ENCODE peak calls at places on chromosomes 12 and 14, in ten cellular contexts. One of them, this sample, is unnamed.

GRCh38 chr14:68309631-68310030 is 483.2 kb downstream of the ZFP36L1 start:
- DNase-seq in kidney epithelial cell: no peak
- DNase-seq in foreskin fibroblast: no peak
- DNase-seq in EL: peak; percentile 34
- DNase-seq in stimulated activated naive CD4-positive, alpha-beta T cell treated with Interleukin-2 at 50 U/mL for 16 hours: no peak
- DNase-seq in frontal cortex: no peak
- DNase-seq in omental fat pad: no peak
- DNase-seq in adrenal gland: no peak
- DNase-seq in activated naive CD4-positive, alpha-beta T cell: no peak
- DNase-seq in AG08396: no peak
- DNase-seq in this sample: no peak

GRCh38 chr14:75430106-75430505 is 2.3 kb downstream of the JDP2 start:
- DNase-seq in activated naive CD4-positive, alpha-beta T cell: no peak
- DNase-seq in foreskin fibroblast: peak; percentile 59
- DNase-seq in AG08396: peak; percentile 65
- DNase-seq in omental fat pad: no peak
- DNase-seq in kidney epithelial cell: no peak
- DNase-seq in frontal cortex: no peak
- DNase-seq in adrenal gland: no peak
- DNase-seq in stimulated activated naive CD4-positive, alpha-beta T cell treated with Interleukin-2 at 50 U/mL for 16 hours: no peak
- DNase-seq in EL: no peak
- DNase-seq in this sample: peak; percentile 45

GRCh38 chr12:103791350-103791920 is 49.6 kb downstream of the NT5DC3 start:
- DNase-seq in frontal cortex: no peak
- DNase-seq in kidney epithelial cell: no peak
- DNase-seq in AG08396: no peak
- DNase-seq in activated naive CD4-positive, alpha-beta T cell: no peak
- DNase-seq in stimulated activated naive CD4-positive, alpha-beta T cell treated with Interleukin-2 at 50 U/mL for 16 hours: no peak
- DNase-seq in foreskin fibroblast: no peak
- DNase-seq in omental fat pad: no peak
- DNase-seq in EL: no peak
- DNase-seq in adrenal gland: no peak
- DNase-seq in this sample: no peak

GRCh38 chr12:72448805-72449204 is 176.6 kb downstream of the TRHDE start:
- DNase-seq in AG08396: no peak
- DNase-seq in foreskin fibroblast: no peak
- DNase-seq in adrenal gland: no peak
- DNase-seq in kidney epithelial cell: no peak
- DNase-seq in stimulated activated naive CD4-positive, alpha-beta T cell treated with Interleukin-2 at 50 U/mL for 16 hours: no peak
- DNase-seq in activated naive CD4-positive, alpha-beta T cell: no peak
- DNase-seq in frontal cortex: no peak
- DNase-seq in omental fat pad: no peak
- DNase-seq in EL: no peak
- DNase-seq in this sample: no peak

GRCh38 chr14:21255385-21256101 is 13.7 kb downstream of the HNRNPC start:
- DNase-seq in EL: peak; percentile 65
- DNase-seq in adrenal gland: no peak
- DNase-seq in stimulated activated naive CD4-positive, alpha-beta T cell treated with Interleukin-2 at 50 U/mL for 16 hours: no peak
- DNase-seq in AG08396: no peak
- DNase-seq in foreskin fibroblast: no peak
- DNase-seq in frontal cortex: no peak
- DNase-seq in activated naive CD4-positive, alpha-beta T cell: no peak
- DNase-seq in omental fat pad: no peak
- DNase-seq in kidney epithelial cell: no peak
- DNase-seq in this sample: peak; percentile 19

GRCh38 chr12:31578632-31579031 is 12.3 kb downstream of the DENND5B start:
- DNase-seq in omental fat pad: no peak
- DNase-seq in EL: peak; percentile 69
- DNase-seq in activated naive CD4-positive, alpha-beta T cell: no peak
- DNase-seq in frontal cortex: no peak
- DNase-seq in AG08396: no peak
- DNase-seq in foreskin fibroblast: peak; percentile 13
- DNase-seq in adrenal gland: peak; percentile 68
- DNase-seq in stimulated activated naive CD4-positive, alpha-beta T cell treated with Interleukin-2 at 50 U/mL for 16 hours: no peak
- DNase-seq in kidney epithelial cell: no peak
- DNase-seq in this sample: peak; percentile 26

GRCh38 chr12:121240484-121241202 is 30.7 kb downstream of the P2RX4 start:
- DNase-seq in AG08396: peak; percentile 72
- DNase-seq in adrenal gland: peak; percentile 57
- DNase-seq in stimulated activated naive CD4-positive, alpha-beta T cell treated with Interleukin-2 at 50 U/mL for 16 hours: peak; percentile 84
- DNase-seq in omental fat pad: peak; percentile 58
- DNase-seq in frontal cortex: peak; percentile 74
- DNase-seq in EL: no peak
- DNase-seq in foreskin fibroblast: peak; percentile 21
- DNase-seq in activated naive CD4-positive, alpha-beta T cell: peak; percentile 54
- DNase-seq in kidney epithelial cell: no peak
- DNase-seq in this sample: no peak

GRCh38 chr12:122873540-122873939 is 22.4 kb downstream of the VPS37B start:
- DNase-seq in kidney epithelial cell: no peak
- DNase-seq in EL: no peak
- DNase-seq in activated naive CD4-positive, alpha-beta T cell: no peak
- DNase-seq in omental fat pad: no peak
- DNase-seq in frontal cortex: no peak
- DNase-seq in AG08396: no peak
- DNase-seq in adrenal gland: no peak
- DNase-seq in stimulated activated naive CD4-positive, alpha-beta T cell treated with Interleukin-2 at 50 U/mL for 16 hours: no peak
- DNase-seq in foreskin fibroblast: no peak
- DNase-seq in this sample: no peak

GRCh38 chr14:58954052-58954451 is 234.4 kb upstream of the DAAM1 start:
- DNase-seq in omental fat pad: no peak
- DNase-seq in adrenal gland: no peak
- DNase-seq in EL: no peak
- DNase-seq in activated naive CD4-positive, alpha-beta T cell: no peak
- DNase-seq in AG08396: no peak
- DNase-seq in stimulated activated naive CD4-positive, alpha-beta T cell treated with Interleukin-2 at 50 U/mL for 16 hours: no peak
- DNase-seq in foreskin fibroblast: no peak
- DNase-seq in frontal cortex: no peak
- DNase-seq in kidney epithelial cell: no peak
- DNase-seq in this sample: no peak

GRCh38 chr12:104784592-104784991 is 173.5 kb downstream of the SLC41A2 start:
- DNase-seq in omental fat pad: no peak
- DNase-seq in frontal cortex: no peak
- DNase-seq in foreskin fibroblast: no peak
- DNase-seq in EL: no peak
- DNase-seq in stimulated activated naive CD4-positive, alpha-beta T cell treated with Interleukin-2 at 50 U/mL for 16 hours: no peak
- DNase-seq in adrenal gland: peak; percentile 42
- DNase-seq in activated naive CD4-positive, alpha-beta T cell: no peak
- DNase-seq in AG08396: no peak
- DNase-seq in kidney epithelial cell: no peak
- DNase-seq in this sample: peak; percentile 47

GRCh38 chr14:105817971-105818711 is 291.8 kb downstream of the TMEM121 start:
- DNase-seq in stimulated activated naive CD4-positive, alpha-beta T cell treated with Interleukin-2 at 50 U/mL for 16 hours: no peak
- DNase-seq in adrenal gland: no peak
- DNase-seq in foreskin fibroblast: no peak
- DNase-seq in kidney epithelial cell: no peak
- DNase-seq in EL: no peak
- DNase-seq in frontal cortex: no peak
- DNase-seq in omental fat pad: no peak
- DNase-seq in AG08396: no peak
- DNase-seq in activated naive CD4-positive, alpha-beta T cell: no peak
- DNase-seq in this sample: no peak

GRCh38 chr14:68011629-68012028 is 192.1 kb downstream of the RAD51B start:
- DNase-seq in EL: peak; percentile 66
- DNase-seq in activated naive CD4-positive, alpha-beta T cell: no peak
- DNase-seq in frontal cortex: no peak
- DNase-seq in AG08396: no peak
- DNase-seq in stimulated activated naive CD4-positive, alpha-beta T cell treated with Interleukin-2 at 50 U/mL for 16 hours: no peak
- DNase-seq in adrenal gland: no peak
- DNase-seq in kidney epithelial cell: no peak
- DNase-seq in foreskin fibroblast: peak; percentile 19
- DNase-seq in omental fat pad: no peak
- DNase-seq in this sample: peak; percentile 62

GRCh38 chr14:96986701-96987474 is 189.7 kb downstream of the VRK1 start:
- DNase-seq in kidney epithelial cell: no peak
- DNase-seq in stimulated activated naive CD4-positive, alpha-beta T cell treated with Interleukin-2 at 50 U/mL for 16 hours: no peak
- DNase-seq in frontal cortex: no peak
- DNase-seq in activated naive CD4-positive, alpha-beta T cell: no peak
- DNase-seq in adrenal gland: no peak
- DNase-seq in EL: no peak
- DNase-seq in omental fat pad: no peak
- DNase-seq in foreskin fibroblast: no peak
- DNase-seq in AG08396: no peak
- DNase-seq in this sample: no peak

GRCh38 chr12:125493704-125494308 is 428.6 kb downstream of the AACS start:
- DNase-seq in activated naive CD4-positive, alpha-beta T cell: no peak
- DNase-seq in foreskin fibroblast: no peak
- DNase-seq in stimulated activated naive CD4-positive, alpha-beta T cell treated with Interleukin-2 at 50 U/mL for 16 hours: no peak
- DNase-seq in EL: no peak
- DNase-seq in adrenal gland: no peak
- DNase-seq in kidney epithelial cell: no peak
- DNase-seq in AG08396: no peak
- DNase-seq in frontal cortex: no peak
- DNase-seq in omental fat pad: no peak
- DNase-seq in this sample: no peak

GRCh38 chr14:105149146-105149781 is 19.3 kb downstream of the JAG2 start:
- DNase-seq in adrenal gland: no peak
- DNase-seq in frontal cortex: no peak
- DNase-seq in AG08396: no peak
- DNase-seq in kidney epithelial cell: no peak
- DNase-seq in stimulated activated naive CD4-positive, alpha-beta T cell treated with Interleukin-2 at 50 U/mL for 16 hours: no peak
- DNase-seq in omental fat pad: no peak
- DNase-seq in EL: no peak
- DNase-seq in foreskin fibroblast: no peak
- DNase-seq in activated naive CD4-positive, alpha-beta T cell: no peak
- DNase-seq in this sample: no peak

GRCh38 chr12:65761301-65761700 is 63.0 kb upstream of the HMGA2 start:
- DNase-seq in kidney epithelial cell: no peak
- DNase-seq in AG08396: no peak
- DNase-seq in EL: no peak
- DNase-seq in foreskin fibroblast: no peak
- DNase-seq in omental fat pad: no peak
- DNase-seq in frontal cortex: no peak
- DNase-seq in stimulated activated naive CD4-positive, alpha-beta T cell treated with Interleukin-2 at 50 U/mL for 16 hours: no peak
- DNase-seq in activated naive CD4-positive, alpha-beta T cell: no peak
- DNase-seq in adrenal gland: no peak
- DNase-seq in this sample: no peak

GRCh38 chr14:68397371-68397779 is 395.5 kb downstream of the ZFP36L1 start:
- DNase-seq in kidney epithelial cell: no peak
- DNase-seq in omental fat pad: no peak
- DNase-seq in frontal cortex: no peak
- DNase-seq in AG08396: no peak
- DNase-seq in adrenal gland: peak; percentile 87
- DNase-seq in activated naive CD4-positive, alpha-beta T cell: no peak
- DNase-seq in stimulated activated naive CD4-positive, alpha-beta T cell treated with Interleukin-2 at 50 U/mL for 16 hours: no peak
- DNase-seq in EL: no peak
- DNase-seq in foreskin fibroblast: no peak
- DNase-seq in this sample: no peak

GRCh38 chr12:6211421-6211869 is 11.2 kb downstream of the CD9 start:
- DNase-seq in EL: peak; percentile 50
- DNase-seq in AG08396: peak; percentile 84
- DNase-seq in adrenal gland: no peak
- DNase-seq in kidney epithelial cell: no peak
- DNase-seq in activated naive CD4-positive, alpha-beta T cell: no peak
- DNase-seq in omental fat pad: no peak
- DNase-seq in foreskin fibroblast: peak; percentile 77
- DNase-seq in stimulated activated naive CD4-positive, alpha-beta T cell treated with Interleukin-2 at 50 U/mL for 16 hours: no peak
- DNase-seq in frontal cortex: no peak
- DNase-seq in this sample: peak; percentile 95

GRCh38 chr12:45200497-45201043 is 15.3 kb upstream of the ANO6 start:
- DNase-seq in stimulated activated naive CD4-positive, alpha-beta T cell treated with Interleukin-2 at 50 U/mL for 16 hours: no peak
- DNase-seq in AG08396: no peak
- DNase-seq in adrenal gland: no peak
- DNase-seq in activated naive CD4-positive, alpha-beta T cell: no peak
- DNase-seq in kidney epithelial cell: no peak
- DNase-seq in omental fat pad: no peak
- DNase-seq in EL: peak; percentile 9
- DNase-seq in frontal cortex: no peak
- DNase-seq in foreskin fibroblast: no peak
- DNase-seq in this sample: no peak

GRCh38 chr14:35944847-35945246 is 118.7 kb downstream of the BRMS1L start:
- DNase-seq in adrenal gland: no peak
- DNase-seq in AG08396: no peak
- DNase-seq in frontal cortex: no peak
- DNase-seq in stimulated activated naive CD4-positive, alpha-beta T cell treated with Interleukin-2 at 50 U/mL for 16 hours: no peak
- DNase-seq in omental fat pad: no peak
- DNase-seq in kidney epithelial cell: no peak
- DNase-seq in foreskin fibroblast: no peak
- DNase-seq in EL: no peak
- DNase-seq in activated naive CD4-positive, alpha-beta T cell: no peak
- DNase-seq in this sample: no peak

GRCh38 chr12:46915082-46915481 is 89.3 kb upstream of the SLC38A4 start:
- DNase-seq in stimulated activated naive CD4-positive, alpha-beta T cell treated with Interleukin-2 at 50 U/mL for 16 hours: no peak
- DNase-seq in EL: peak; percentile 93
- DNase-seq in activated naive CD4-positive, alpha-beta T cell: no peak
- DNase-seq in AG08396: peak; percentile 60
- DNase-seq in adrenal gland: peak; percentile 43
- DNase-seq in frontal cortex: no peak
- DNase-seq in foreskin fibroblast: peak; percentile 94
- DNase-seq in kidney epithelial cell: no peak
- DNase-seq in omental fat pad: no peak
- DNase-seq in this sample: peak; percentile 77